ENCODE peak calls at places on chromosomes 5 and 9, in six cellular contexts. T is keratinocyte, M is left ventricle myocardium inferior, P is astrocyte, J is psoas muscle, Z is foreskin keratinocyte. K is an unnamed sample.

GRCh38 chr9:89425024-89425805 is 72.7 kb downstream of the SEMA4D start:
- DNase-seq in P (no peak), Z (no peak), T (no peak), J (no peak), M (no peak), K (no peak)

GRCh38 chr9:131273146-131273545 is 3.2 kb downstream of the FAM78A start:
- DNase-seq in M (peak), T (no peak), Z (no peak), J (peak), P (no peak), K (no peak)

GRCh38 chr5:113451797-113452196 is 17.0 kb upstream of the TSSK1B start:
- DNase-seq in Z (no peak), M (no peak), T (no peak), J (no peak), P (no peak), K (peak)

GRCh38 chr5:120615967-120616645 is 152.0 kb downstream of the PRR16 start:
- DNase-seq in J (no peak), P (peak), Z (peak), T (no peak), M (no peak), K (peak)

GRCh38 chr5:171317225-171317624 is 8.2 kb downstream of the TLX3 start:
- DNase-seq in J (no peak), M (no peak), Z (no peak), P (no peak), T (no peak), K (no peak)

GRCh38 chr5:16970260-16970659 is 34.2 kb upstream of the MYO10 start:
- DNase-seq in T (no peak), J (no peak), M (no peak), Z (no peak), P (no peak), K (no peak)

GRCh38 chr5:78204241-78204640 is 90.3 kb downstream of the AP3B1 start:
- DNase-seq in J (no peak), M (no peak), P (no peak), T (no peak), Z (no peak), K (no peak)

GRCh38 chr5:40227927-40228326 is 451.8 kb upstream of the PTGER4 start:
- DNase-seq in J (no peak), P (no peak), M (no peak), T (no peak), Z (no peak), K (no peak)

GRCh38 chr5:116137544-116138378 is 52.9 kb downstream of the COMMD10 start:
- DNase-seq in J (no peak), P (peak), M (no peak), Z (peak), T (no peak), K (peak)

GRCh38 chr9:20832775-20833174 is 148.7 kb downstream of the FOCAD start:
- DNase-seq in Z (no peak), M (no peak), J (no peak), P (no peak), T (no peak), K (no peak)

GRCh38 chr5:154110781-154111180 is 72.0 kb downstream of the MFAP3 start:
- DNase-seq in T (no peak), M (no peak), Z (peak), P (no peak), J (no peak), K (peak)

GRCh38 chr5:138685052-138685755 is 68.0 kb upstream of the CTNNA1 start:
- DNase-seq in P (no peak), M (no peak), T (no peak), Z (peak), J (no peak), K (no peak)

GRCh38 chr5:94308442-94308841 is 310.0 kb downstream of the KIAA0825 start:
- DNase-seq in M (no peak), J (no peak), T (no peak), Z (no peak), P (no peak), K (no peak)

GRCh38 chr5:124796495-124796894 is 50.1 kb upstream of the ZNF608 start:
- DNase-seq in T (no peak), J (no peak), M (no peak), Z (no peak), P (no peak), K (no peak)

GRCh38 chr5:159330131-159330530 is at the start of gene IL12B:
- DNase-seq in M (no peak), J (no peak), P (peak), T (no peak), Z (peak), K (peak)

GRCh38 chr5:154612666-154613065 is 134.6 kb upstream of the HAND1 start:
- DNase-seq in M (no peak), J (no peak), Z (no peak), P (no peak), T (no peak), K (no peak)

GRCh38 chr5:143931986-143932385 is 120.0 kb downstream of the HMHB1 start:
- DNase-seq in P (no peak), T (no peak), M (no peak), J (no peak), Z (peak), K (peak)

GRCh38 chr9:107945961-107946360 is 456.4 kb upstream of the KLF4 start:
- DNase-seq in J (no peak), T (no peak), M (no peak), Z (no peak), P (no peak), K (no peak)

GRCh38 chr5:123943136-123943535 is 431.2 kb downstream of the CSNK1G3 start:
- DNase-seq in T (no peak), P (no peak), M (no peak), J (no peak), Z (no peak), K (no peak)

GRCh38 chr5:124574521-124575436 is 171.7 kb downstream of the ZNF608 start:
- DNase-seq in P (no peak), M (no peak), Z (no peak), J (no peak), T (no peak), K (no peak)

GRCh38 chr9:95091574-95091970 is 225.9 kb downstream of the FANCC start:
- DNase-seq in M (no peak), P (peak), J (no peak), T (no peak), Z (peak), K (no peak)

GRCh38 chr5:111932207-111932606 is 175.2 kb upstream of the NREP start:
- DNase-seq in Z (no peak), J (no peak), P (peak), T (no peak), M (no peak), K (no peak)

GRCh38 chr5:138611295-138612220 is 36.4 kb upstream of the HSPA9 start:
- DNase-seq in Z (peak), T (no peak), M (no peak), J (no peak), P (no peak), K (peak)

GRCh38 chr5:124806857-124807196 is 60.4 kb upstream of the ZNF608 start:
- DNase-seq in J (no peak), P (no peak), Z (no peak), M (no peak), T (no peak), K (no peak)

GRCh38 chr9:107431461-107431860 is 58.1 kb downstream of the KLF4 start:
- DNase-seq in J (no peak), M (no peak), Z (no peak), T (no peak), P (no peak), K (no peak)

GRCh38 chr5:39578887-39579497 is 154.2 kb upstream of the DAB2 start:
- DNase-seq in M (no peak), Z (no peak), J (no peak), P (peak), T (no peak), K (peak)

GRCh38 chr5:134143964-134144941 is 29.8 kb downstream of the TCF7 start:
- DNase-seq in Z (no peak), P (no peak), J (no peak), T (no peak), M (no peak), K (no peak)

GRCh38 chr9:96073531-96074284 is 198.2 kb downstream of the ERCC6L2 start:
- DNase-seq in T (no peak), M (no peak), P (no peak), Z (peak), J (no peak), K (no peak)

GRCh38 chr5:6604341-6604740 is 28.5 kb downstream of the NSUN2 start:
- DNase-seq in Z (no peak), M (no peak), J (no peak), T (no peak), P (no peak), K (no peak)

GRCh38 chr5:57317341-57317740 is 143.5 kb downstream of the GPBP1 start:
- DNase-seq in Z (no peak), J (no peak), M (no peak), T (no peak), P (peak), K (no peak)

DNA sequence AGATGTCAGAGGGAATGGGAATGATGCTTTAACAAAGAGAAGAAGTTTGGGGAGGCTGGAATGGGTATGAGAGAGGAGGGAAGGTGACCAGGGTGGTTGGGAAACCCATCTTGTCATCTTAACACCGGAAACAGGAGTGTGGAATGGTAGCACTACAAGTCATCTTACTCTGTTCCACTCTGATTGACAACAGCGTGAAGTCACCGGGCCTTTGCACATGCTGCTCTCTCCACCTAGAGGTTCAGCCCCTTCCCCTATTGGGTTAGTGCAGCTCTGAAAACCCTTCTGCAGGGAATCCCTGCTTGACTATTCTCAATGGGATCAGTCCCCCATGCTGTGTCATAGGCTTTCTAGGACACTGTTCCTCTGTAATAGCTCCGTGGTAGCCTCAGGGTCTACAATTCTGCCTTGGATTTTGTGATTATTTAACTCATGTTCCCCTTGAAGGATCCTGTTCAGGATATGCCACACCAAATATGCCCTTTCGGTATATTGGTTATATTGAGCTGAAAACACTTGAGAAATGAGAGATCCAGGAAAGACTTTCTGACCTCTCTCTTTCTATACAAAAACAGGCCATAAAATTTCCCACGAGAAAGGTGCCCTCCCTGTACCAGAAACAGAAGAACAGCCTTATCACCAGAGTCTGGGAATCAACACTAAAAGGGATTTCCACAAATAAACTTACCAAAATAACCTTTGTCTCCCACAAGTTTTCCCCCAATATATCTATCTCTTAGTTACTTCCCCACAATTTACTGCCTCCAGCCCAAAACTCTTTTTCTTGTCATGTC is 86.3 kb downstream of the TLE1 start:
- DNase-seq in T (no peak), M (no peak), J (no peak), P (no peak), Z (no peak), K (no peak)
- TF ChIP-seq CTCF in T (no peak), M (no peak), J (no peak), P (no peak), Z (no peak), K (no peak)

DNA sequence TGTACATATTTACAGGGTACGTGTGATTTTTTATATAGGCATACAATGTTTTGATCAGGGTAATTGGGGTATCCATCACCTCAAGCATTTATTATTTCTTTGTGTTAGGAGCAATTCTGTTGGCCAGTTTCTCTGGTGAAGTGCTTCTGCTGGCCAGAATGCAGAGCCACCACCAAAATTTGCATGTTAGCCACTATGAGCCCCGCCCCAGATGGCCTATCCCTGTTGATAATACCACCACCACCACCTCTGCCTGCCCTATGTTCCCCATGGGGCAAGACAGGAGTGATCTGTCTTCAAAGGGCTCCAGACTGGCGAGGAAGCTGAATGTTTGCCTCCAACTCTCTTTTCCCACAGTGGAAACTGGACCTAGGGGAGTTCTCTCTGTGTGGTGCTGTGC is 26.0 kb upstream of the JAK2 start:
- DNase-seq in M (no peak), Z (no peak), J (no peak), P (no peak), T (no peak), K (no peak)
- TF ChIP-seq CTCF in M (no peak), Z (no peak), J (no peak), P (no peak), T (no peak), K (no peak)

GRCh38 chr5:73189816-73190451 is 16.9 kb downstream of the TMEM174 start:
- DNase-seq in T (no peak), M (no peak), Z (no peak), J (no peak), P (peak), K (peak)

GRCh38 chr5:73183000-73183399 is 10.0 kb downstream of the TMEM174 start:
- DNase-seq in J (no peak), Z (no peak), M (no peak), T (no peak), P (no peak), K (no peak)

GRCh38 chr5:73183491-73183891 is 10.5 kb downstream of the TMEM174 start:
- DNase-seq in J (no peak), T (no peak), P (no peak), Z (no peak), M (no peak), K (no peak)

GRCh38 chr5:73188764-73189521 is 15.9 kb downstream of the TMEM174 start:
- DNase-seq in Z (no peak), P (peak), J (no peak), M (no peak), T (no peak), K (no peak)

GRCh38 chr5:73186976-73187375 is 14.0 kb downstream of the TMEM174 start:
- DNase-seq in J (no peak), T (no peak), Z (no peak), M (no peak), P (no peak), K (no peak)
- TF ChIP-seq CTCF in J (no peak), T (no peak), Z (no peak), M (no peak), P (no peak), K (no peak)

GRCh38 chr9:113591899-113592625 is 128.5 kb downstream of the RGS3 start:
- DNase-seq in Z (no peak), P (no peak), M (no peak), J (peak), T (no peak), K (no peak)
- TF ChIP-seq CTCF in Z (no peak), P (no peak), M (no peak), J (no peak), T (no peak), K (no peak)

GRCh38 chr5:61677220-61677619 is 345.2 kb downstream of the ZSWIM6 start:
- DNase-seq in J (no peak), T (no peak), M (no peak), Z (no peak), P (no peak), K (no peak)

GRCh38 chr5:61674403-61674802 is 342.3 kb downstream of the ZSWIM6 start:
- DNase-seq in T (no peak), Z (no peak), M (no peak), P (no peak), J (no peak), K (no peak)

GRCh38 chr5:61673007-61673735 is 341.1 kb downstream of the ZSWIM6 start:
- DNase-seq in T (no peak), J (no peak), Z (peak), P (peak), M (no peak), K (peak)

GRCh38 chr5:61678966-61679365 is 346.9 kb downstream of the ZSWIM6 start:
- DNase-seq in Z (no peak), P (no peak), M (no peak), T (no peak), J (no peak), K (no peak)

DNA sequence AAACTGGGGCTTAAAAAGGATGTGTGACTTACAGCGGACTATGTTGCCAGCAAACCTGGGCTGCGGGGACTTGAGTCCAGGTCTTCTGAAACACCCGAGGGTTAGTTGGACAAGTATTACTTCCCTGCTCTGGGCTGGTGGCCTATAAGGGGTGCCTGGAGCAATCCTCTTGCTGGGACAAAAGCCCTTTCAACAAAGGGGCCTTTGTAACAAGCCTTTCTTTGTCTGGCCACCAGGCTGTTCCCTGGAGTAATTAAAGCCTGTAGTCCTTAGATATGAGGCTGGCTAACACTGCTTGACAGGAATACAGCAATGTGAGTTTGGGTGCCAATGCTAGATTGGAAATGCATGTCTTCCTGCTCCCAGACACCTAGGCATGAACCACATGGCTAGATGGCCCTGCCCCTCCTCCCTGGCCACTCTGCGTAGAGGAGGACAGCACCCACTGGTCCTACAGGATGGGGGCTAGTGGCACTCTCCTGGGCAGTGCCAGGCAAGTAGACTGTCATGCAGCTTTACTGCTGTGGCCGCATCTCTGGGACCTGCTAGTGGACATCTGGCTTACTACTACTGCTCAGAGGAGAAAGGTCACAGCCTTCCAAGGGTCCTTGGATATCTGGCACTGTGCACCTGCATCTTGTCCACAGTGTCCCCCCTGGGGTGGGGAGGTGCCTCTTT is 343.1 kb downstream of the ZSWIM6 start:
- DNase-seq in J (no peak), T (no peak), P (no peak), M (no peak), Z (no peak), K (no peak)
- TF ChIP-seq CTCF in J (no peak), T (no peak), P (no peak), M (no peak), Z (peak), K (no peak)

K was measured in MCF 10A.